ENCODE peak calls at places on chromosomes 16 and 17, in five cellular contexts. G is transverse colon, N is HCT116, A is A549, P is uterus. I is an unnamed sample.
A peak's percentile ranks its signal among the peaks of the same experiment; 100 is the strongest.

GRCh38 chr16:1691276-1691675 is 13.2 kb downstream of the JPT2 start:
- DNase-seq in N (no peak), G (no peak), P (no peak), A (peak; percentile 52), I (no peak)

GRCh38 chr17:31550389-31551056 is 159.0 kb downstream of the RAB11FIP4 start:
- DNase-seq in P (no peak), A (peak; percentile 53), G (no peak), N (no peak), I (no peak)

GRCh38 chr16:59859606-59860402 is 1125.7 kb upstream of the GOT2 start:
- DNase-seq in G (no peak), N (no peak), A (no peak), P (no peak), I (no peak)

GRCh38 chr17:72430611-72431432 is 310.0 kb downstream of the SOX9 start:
- DNase-seq in G (peak; percentile 77), N (peak; percentile 56), A (no peak), P (no peak), I (no peak)

GRCh38 chr17:29617125-29617480 is 5.6 kb downstream of the CORO6 start:
- DNase-seq in N (peak; percentile 67), P (peak; percentile 62), G (peak; percentile 90), A (peak; percentile 88), I (no peak)

GRCh38 chr17:42541041-42541833 is 5.2 kb downstream of the NAGLU start:
- DNase-seq in P (no peak), N (no peak), A (no peak), G (peak; percentile 61), I (no peak)

GRCh38 chr16:71746442-71747046 is 22.0 kb upstream of the PHLPP2 start:
- DNase-seq in P (no peak), A (peak; percentile 69), G (no peak), N (peak; percentile 26), I (no peak)

GRCh38 chr16:4309833-4310266 is 6.0 kb upstream of the GLIS2 start:
- DNase-seq in G (peak; percentile 72), A (peak; percentile 88), P (no peak), N (peak; percentile 61), I (peak; percentile 76)

GRCh38 chr17:40551874-40552768 is 13.2 kb downstream of the CCR7 start:
- DNase-seq in N (no peak), A (peak; percentile 99), G (peak; percentile 21), P (peak; percentile 63), I (no peak)

GRCh38 chr16:89697161-89697615 is 4.3 kb downstream of the SPATA2L start:
- DNase-seq in N (no peak), P (no peak), A (no peak), G (no peak), I (no peak)

GRCh38 chr16:85738878-85739715 is 11.8 kb downstream of the C16orf74 start:
- DNase-seq in A (no peak), P (no peak), G (no peak), N (no peak), I (no peak)

GRCh38 chr17:9928601-9929341 is 23.7 kb upstream of the RCVRN start:
- DNase-seq in G (no peak), P (peak; percentile 56), A (peak; percentile 90), N (peak; percentile 66), I (peak; percentile 55)

GRCh38 chr17:31524926-31525800 is 133.7 kb downstream of the RAB11FIP4 start:
- DNase-seq in A (peak; percentile 87), N (peak; percentile 49), G (peak; percentile 91), P (peak; percentile 69), I (peak; percentile 78)

GRCh38 chr16:81604960-81605383 is 160.4 kb downstream of the CMIP start:
- DNase-seq in G (no peak), P (no peak), N (no peak), A (peak; percentile 57), I (peak; percentile 15)

GRCh38 chr17:44587339-44587738 is 30.1 kb downstream of the FZD2 start:
- DNase-seq in A (peak; percentile 97), P (peak; percentile 18), G (no peak), N (peak; percentile 51), I (peak; percentile 60)

GRCh38 chr16:17467923-17468540 is 2.7 kb downstream of the XYLT1 start:
- DNase-seq in P (peak; percentile 75), N (no peak), G (peak; percentile 80), A (peak; percentile 29), I (peak; percentile 51)

GRCh38 chr16:81315271-81316175 is 761 bp downstream of the GAN start:
- DNase-seq in N (no peak), G (peak; percentile 68), P (peak; percentile 54), A (peak; percentile 34), I (peak; percentile 51)

GRCh38 chr17:43905985-43906852 is 1.1 kb downstream of the MPP2 start:
- DNase-seq in A (peak; percentile 60), P (peak; percentile 81), G (peak; percentile 62), N (no peak), I (peak; percentile 78)

GRCh38 chr17:50264263-50265113 is 9.8 kb upstream of the TMEM92 start:
- DNase-seq in G (no peak), N (no peak), A (no peak), P (peak; percentile 72), I (no peak)

GRCh38 chr17:2198917-2199316 is 104.7 kb downstream of the SMG6 start:
- DNase-seq in G (no peak), A (no peak), P (no peak), N (no peak), I (no peak)

GRCh38 chr16:52512297-52512987 is 34.5 kb downstream of the TOX3 start:
- DNase-seq in A (no peak), N (no peak), G (no peak), P (no peak), I (no peak)

GRCh38 chr17:74516561-74516960 is 14.7 kb downstream of the CD300LB start:
- DNase-seq in N (no peak), A (no peak), G (no peak), P (no peak), I (no peak)

GRCh38 chr16:84503751-84504395 is 586 bp downstream of the MEAK7 start:
- DNase-seq in P (no peak), N (no peak), G (no peak), A (peak; percentile 31), I (no peak)

GRCh38 chr16:83538707-83539106 is 269.1 kb upstream of the HSBP1 start:
- DNase-seq in N (no peak), G (no peak), P (no peak), A (no peak), I (no peak)

GRCh38 chr16:48335961-48336360 is 49.3 kb downstream of the SIAH1 start:
- DNase-seq in P (no peak), A (no peak), G (no peak), N (no peak), I (no peak)

GRCh38 chr17:7651097-7651958 is 602 bp downstream of the ATP1B2 start:
- DNase-seq in G (no peak), A (no peak), P (peak; percentile 45), N (no peak), I (peak; percentile 49)

GRCh38 chr17:42563543-42563942 is 1.6 kb downstream of the COASY start:
- DNase-seq in N (no peak), G (peak; percentile 40), A (no peak), P (no peak), I (no peak)

GRCh38 chr17:62781356-62781755 is 26.8 kb downstream of the MARCHF10 start:
- DNase-seq in A (no peak), P (no peak), N (no peak), G (no peak), I (no peak)
- TF ChIP-seq POLR2A in A (no peak), P (no peak), N (no peak), G (no peak), I (no peak)

DNA sequence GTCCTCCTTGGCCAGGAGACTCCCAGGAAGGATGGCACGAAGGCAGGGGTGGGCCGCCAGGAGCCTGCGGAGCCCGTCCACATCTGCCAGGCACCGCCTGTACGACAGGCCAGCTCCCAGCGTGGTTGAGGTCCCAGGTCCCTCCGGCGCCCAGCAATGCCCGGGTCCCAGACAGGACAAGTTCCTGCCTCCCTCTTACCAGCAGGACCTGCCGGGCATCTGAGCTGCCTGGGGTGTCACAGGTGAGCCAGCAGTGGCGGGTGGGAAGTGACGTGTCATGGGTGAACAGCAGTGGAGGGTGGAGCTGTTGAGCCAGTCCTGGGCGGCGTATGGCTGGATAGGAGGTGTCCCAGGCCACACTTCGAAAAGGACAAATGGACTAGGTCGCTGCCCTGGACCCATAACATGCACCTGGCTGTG is 15.7 kb upstream of the BAHCC1 start:
- DNase-seq in N (peak; percentile 81), A (no peak), P (no peak), G (peak; percentile 81), I (no peak)
- TF ChIP-seq POLR2A in N (peak; percentile 78), A (no peak), P (no peak), G (peak; percentile 47), I (no peak)

GRCh38 chr17:17810374-17811248 is 26.2 kb downstream of the SREBF1 start:
- DNase-seq in G (no peak), P (peak; percentile 69), N (no peak), A (peak; percentile 57), I (no peak)

GRCh38 chr17:17813055-17813724 is 23.6 kb downstream of the SREBF1 start:
- DNase-seq in N (no peak), G (no peak), A (peak; percentile 66), P (no peak), I (no peak)

GRCh38 chr17:17811381-17812210 is 25.2 kb downstream of the SREBF1 start:
- DNase-seq in A (peak; percentile 75), G (no peak), N (no peak), P (peak; percentile 42), I (no peak)

GRCh38 chr17:17813725-17814095 is 23.1 kb downstream of the SREBF1 start:
- DNase-seq in A (no peak), G (no peak), N (no peak), P (no peak), I (no peak)

GRCh38 chr17:17812211-17813054 is 24.4 kb downstream of the SREBF1 start:
- DNase-seq in A (peak; percentile 89), G (peak; percentile 74), N (no peak), P (peak; percentile 88), I (peak; percentile 89)
- TF ChIP-seq POLR2A in A (no peak), G (no peak), N (no peak), P (no peak), I (no peak)

DNA sequence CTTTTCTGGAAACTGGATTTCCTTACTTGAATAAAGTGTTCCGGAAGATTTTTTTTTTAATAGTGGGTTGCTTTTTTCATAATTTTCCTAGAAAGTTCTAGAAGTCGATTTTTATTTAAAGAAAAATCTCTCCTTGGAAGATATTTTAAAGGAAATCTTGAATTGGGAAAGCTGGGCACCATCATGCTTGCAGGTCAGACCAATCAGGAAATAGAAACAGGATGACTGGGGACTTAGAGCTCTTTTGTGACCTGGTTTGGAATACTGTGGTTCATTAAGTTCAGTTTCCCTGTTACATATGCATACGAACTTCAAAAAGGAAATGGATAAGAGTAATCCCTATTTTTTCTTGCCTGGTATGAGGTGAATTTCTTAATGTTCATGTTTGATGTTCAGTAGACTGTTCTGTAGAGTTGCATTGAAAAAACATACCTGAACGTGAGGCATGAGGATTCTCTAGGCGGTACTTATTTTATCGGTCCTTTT is 1.2 kb downstream of the NFATC3 start:
- DNase-seq in A (peak; percentile 49), N (no peak), G (no peak), P (no peak), I (no peak)
- TF ChIP-seq POLR2A in A (no peak), N (no peak), G (no peak), P (no peak), I (no peak)

GRCh38 chr16:57091990-57092785 is at the start of gene CPNE2:
- DNase-seq in G (peak; percentile 75), A (peak; percentile 48), P (peak; percentile 76), N (no peak), I (peak; percentile 74)
- TF ChIP-seq POLR2A in G (peak; percentile 44), A (peak; percentile 75), P (peak; percentile 26), N (no peak), I (no peak)

I was measured in heart left ventricle.